ENCODE peak calls at places on chromosomes 13 and 19, in seven cellular contexts. A is iPS-NIHi11; P is aorta; U is astrocyte; I is activated effector memory CD4-positive, alpha-beta T cell treated with anti-CD3 and anti-CD28 coated beads, Interleukin-2, amount 50 U/mL, for 16 hours; W is RCC 7860; Q is ovary. C is an unnamed sample.

GRCh38 chr13:29640665-29641064 is 45.2 kb upstream of the SLC7A1 start:
- DNase-seq in A (no peak), P (no peak), U (no peak), I (no peak), W (no peak), Q (no peak), C (no peak)

GRCh38 chr19:41821003-41821735 is 23.3 kb downstream of the LYPD4 start:
- DNase-seq in A (peak; percentile 77), P (no peak), U (no peak), I (peak; percentile 66), W (peak; percentile 35), Q (no peak), C (no peak)

GRCh38 chr19:52991484-52991883 is 22.2 kb upstream of the ERVV-1 start:
- DNase-seq in A (no peak), P (no peak), U (peak; percentile 32), I (no peak), W (peak; percentile 79), Q (no peak), C (no peak)

GRCh38 chr19:16324384-16325160 is at the start of gene KLF2:
- DNase-seq in A (peak; percentile 90), P (peak; percentile 97), U (peak; percentile 77), I (peak; percentile 96), W (peak; percentile 71), Q (peak; percentile 95), C (no peak)

GRCh38 chr13:98370261-98370660 is 193.2 kb upstream of the RNF113B start:
- DNase-seq in A (no peak), P (no peak), U (no peak), I (no peak), W (no peak), Q (no peak), C (no peak)

GRCh38 chr13:28611021-28611420 is 47.9 kb upstream of the POMP start:
- DNase-seq in A (no peak), P (no peak), U (no peak), I (no peak), W (no peak), Q (no peak), C (no peak)

GRCh38 chr13:73835138-73835721 is 299.0 kb downstream of the KLF12 start:
- DNase-seq in A (peak; percentile 47), P (no peak), U (peak; percentile 29), I (no peak), W (peak; percentile 48), Q (no peak), C (no peak)

GRCh38 chr19:5292453-5292842 is 48.2 kb downstream of the PTPRS start:
- DNase-seq in A (peak; percentile 89), P (no peak), U (no peak), I (no peak), W (no peak), Q (no peak), C (no peak)

GRCh38 chr13:106484755-106485193 is 50.7 kb downstream of the EFNB2 start:
- DNase-seq in A (no peak), P (peak; percentile 75), U (no peak), I (no peak), W (no peak), Q (no peak), C (no peak)

C was measured in kidney epithelial cell.